ENCODE peak calls at places on chromosome 15, in ten cellular contexts. R is BJ, G is adrenal gland, T is uterus, M is H1, Z is IMR-90, X is bronchial epithelial cell, C is astrocyte of the spinal cord, H is B cell, L is right lobe of liver. P is an unnamed sample.

GRCh38 chr15:57503051-57503702 is 88.5 kb upstream of the MYZAP start:
- DNase-seq in H (no peak), M (no peak), G (no peak), L (no peak), R (no peak), Z (no peak), C (no peak), X (peak; percentile 30), T (no peak), P (no peak)

GRCh38 chr15:95864467-95864886 is 466.0 kb upstream of the NR2F2 start:
- DNase-seq in Z (no peak), X (no peak), T (no peak), M (no peak), G (no peak), C (no peak), L (no peak), R (no peak), H (no peak), P (no peak)

GRCh38 chr15:34987182-34987488 is 952 bp downstream of the ZNF770 start:
- DNase-seq in G (no peak), H (no peak), M (no peak), X (peak; percentile 38), C (no peak), R (no peak), L (no peak), T (no peak), Z (no peak), P (no peak)

GRCh38 chr15:48559270-48559669 is 86.2 kb downstream of the FBN1 start:
- DNase-seq in H (no peak), R (no peak), T (peak; percentile 48), X (peak; percentile 26), C (peak; percentile 93), G (peak; percentile 65), Z (peak; percentile 87), L (no peak), M (no peak), P (no peak)

GRCh38 chr15:50440932-50441331 is 16.7 kb downstream of the USP8 start:
- DNase-seq in X (no peak), Z (no peak), T (no peak), L (no peak), G (no peak), M (no peak), C (no peak), R (no peak), H (no peak), P (no peak)

GRCh38 chr15:29682781-29683180 is 139.5 kb downstream of the TJP1 start:
- DNase-seq in C (peak; percentile 33), G (no peak), M (no peak), T (no peak), L (no peak), R (no peak), Z (peak; percentile 32), H (no peak), X (peak; percentile 56), P (no peak)

GRCh38 chr15:44177139-44177538 is 17.9 kb downstream of the FRMD5 start:
- DNase-seq in C (no peak), G (no peak), Z (no peak), L (no peak), X (no peak), R (no peak), T (no peak), H (no peak), M (no peak), P (no peak)

GRCh38 chr15:51735211-51735610 is 2.2 kb downstream of the LYSMD2 start:
- DNase-seq in X (no peak), M (no peak), G (no peak), Z (no peak), R (no peak), C (no peak), T (no peak), L (no peak), H (no peak), P (no peak)

GRCh38 chr15:28104326-28104725 is 5.2 kb upstream of the OCA2 start:
- DNase-seq in L (no peak), G (no peak), M (no peak), T (no peak), R (no peak), C (no peak), X (no peak), Z (no peak), H (no peak), P (no peak)

GRCh38 chr15:72086920-72087648 is 30.9 kb downstream of the MYO9A start:
- DNase-seq in H (no peak), R (no peak), L (no peak), Z (no peak), C (no peak), X (no peak), G (no peak), M (no peak), T (no peak), P (no peak)

GRCh38 chr15:68433551-68433950 is 1.6 kb upstream of the ITGA11 start:
- DNase-seq in T (peak; percentile 8), H (no peak), G (no peak), C (no peak), M (no peak), L (no peak), R (no peak), Z (no peak), X (no peak), P (no peak)

GRCh38 chr15:88066758-88067157 is 189.8 kb downstream of the NTRK3 start:
- DNase-seq in M (no peak), C (no peak), R (no peak), Z (no peak), G (no peak), X (no peak), L (no peak), T (no peak), H (no peak), P (no peak)

GRCh38 chr15:63035977-63036376 is 6.6 kb upstream of the TPM1 start:
- DNase-seq in C (no peak), T (no peak), G (no peak), L (no peak), X (peak; percentile 46), Z (no peak), H (no peak), R (no peak), M (no peak), P (no peak)
- TF ChIP-seq CTCF in C (peak; percentile 11), T (no peak), G (no peak), L (peak; percentile 27), X (peak; percentile 42), Z (no peak), H (no peak), R (no peak), M (no peak), P (no peak)

GRCh38 chr15:89878323-89878722 is 15.5 kb downstream of the AP3S2 start:
- DNase-seq in G (no peak), H (no peak), T (no peak), Z (no peak), R (no peak), X (no peak), C (no peak), M (no peak), L (no peak), P (no peak)

GRCh38 chr15:89885611-89886010 is 8.2 kb downstream of the AP3S2 start:
- DNase-seq in M (no peak), R (no peak), C (no peak), H (no peak), L (no peak), G (no peak), Z (no peak), X (no peak), T (no peak), P (no peak)

GRCh38 chr15:89883518-89883917 is 10.3 kb downstream of the AP3S2 start:
- DNase-seq in H (no peak), Z (no peak), R (no peak), T (no peak), G (no peak), L (no peak), X (no peak), M (no peak), C (no peak), P (no peak)

GRCh38 chr15:89876736-89877135 is 17.1 kb downstream of the AP3S2 start:
- DNase-seq in M (no peak), X (no peak), G (no peak), Z (no peak), L (no peak), R (no peak), C (no peak), H (no peak), T (no peak), P (no peak)

DNA sequence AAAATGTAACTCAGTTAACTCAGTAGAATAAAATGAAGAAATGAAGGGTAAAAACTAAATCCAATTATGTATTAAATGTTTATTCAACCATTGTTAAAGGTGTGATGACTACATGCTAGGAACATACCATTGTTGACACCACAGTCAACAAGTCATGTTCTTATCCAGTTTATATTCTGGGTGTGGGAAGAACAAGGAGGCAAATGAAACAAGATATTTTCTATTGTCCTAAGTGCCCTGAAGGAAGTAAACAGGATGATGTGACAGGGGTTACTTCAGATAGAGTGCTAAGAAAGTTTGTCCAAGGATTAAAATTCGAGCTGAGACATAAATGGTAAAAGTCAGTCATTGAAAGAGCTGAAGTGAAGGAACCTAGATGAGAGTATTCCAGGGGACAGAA is 13.1 kb downstream of the AP3S2 start:
- DNase-seq in L (no peak), Z (no peak), M (no peak), H (no peak), R (no peak), X (peak; percentile 21), C (no peak), T (no peak), G (no peak), P (no peak)
- TF ChIP-seq CTCF in L (no peak), Z (no peak), M (no peak), H (no peak), R (no peak), X (no peak), C (no peak), T (no peak), G (no peak), P (no peak)

GRCh38 chr15:65194826-65195541 is 9.8 kb upstream of the CLPX start:
- DNase-seq in H (no peak), C (no peak), L (no peak), R (no peak), M (no peak), G (no peak), T (peak; percentile 51), Z (no peak), X (no peak), P (no peak)
- TF ChIP-seq CTCF in H (no peak), C (no peak), L (no peak), R (no peak), M (no peak), G (no peak), T (no peak), Z (no peak), X (no peak), P (no peak)

DNA sequence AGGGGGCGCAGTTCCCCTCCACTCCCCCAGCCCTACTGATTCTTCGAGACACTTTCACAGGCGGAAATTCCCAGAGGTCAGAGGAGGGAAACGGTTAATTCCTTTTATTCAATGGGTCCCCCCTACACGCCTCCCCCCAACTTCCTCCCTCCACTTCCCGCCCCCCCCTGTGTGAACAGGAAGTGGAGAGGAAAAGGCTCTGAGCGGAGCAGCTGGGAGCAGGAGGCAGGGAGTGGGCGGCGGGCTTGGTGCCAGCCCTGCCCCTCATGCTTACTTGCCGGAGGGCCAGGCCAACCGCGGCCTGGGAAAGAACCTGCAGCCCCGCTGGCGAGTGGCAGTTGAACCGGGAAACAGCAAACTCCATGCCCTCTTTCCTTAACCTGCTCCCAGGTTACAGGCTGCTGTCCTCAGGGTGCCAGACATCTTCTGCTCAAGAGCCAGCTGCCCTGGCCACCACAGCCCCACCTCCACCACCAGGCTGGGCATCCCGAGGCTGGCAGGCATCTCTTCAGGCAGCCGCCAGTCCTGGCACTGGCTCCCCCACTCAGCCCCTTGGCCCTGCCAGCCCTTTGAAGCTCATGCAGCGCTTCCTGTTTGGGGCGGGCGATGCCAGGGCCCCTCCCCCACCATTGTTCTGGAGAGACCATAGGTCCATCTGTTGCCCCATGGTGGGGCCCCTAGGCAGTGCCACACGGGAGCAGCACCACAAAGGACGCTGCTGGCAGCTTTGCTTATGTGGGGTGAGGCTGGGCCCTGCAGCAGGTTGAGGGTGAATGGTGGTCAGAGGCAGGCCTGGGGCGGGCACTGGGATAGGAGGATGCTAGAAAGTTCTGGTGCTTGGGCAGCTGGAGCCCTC is 12.9 kb downstream of the VPS18 start:
- DNase-seq in G (peak; percentile 57), M (no peak), R (no peak), C (no peak), Z (peak; percentile 41), X (no peak), L (peak; percentile 81), H (peak; percentile 69), T (peak; percentile 61), P (no peak)
- TF ChIP-seq CTCF in G (no peak), M (no peak), R (no peak), C (no peak), Z (no peak), X (no peak), L (no peak), H (no peak), T (no peak), P (no peak)

P was measured in GM13976.